ENCODE peak calls at places on chromosome X, in nine cellular contexts. B is left lung, C is astrocyte of the spinal cord, F is foreskin fibroblast, Z is AG04450, M is fibroblast of mammary gland, Y is brain microvascular endothelial cell, I is astrocyte, J is coronary artery. U is an unnamed sample.

GRCh38 chrX:23720117-23720677 is 22.9 kb downstream of the ACOT9 start:
- DNase-seq in B (no peak), C (no peak), F (no peak), Z (no peak), M (no peak), Y (no peak), I (no peak), J (no peak), U (no peak)

GRCh38 chrX:37350034-37350365 is 836 bp downstream of the PRRG1 start:
- DNase-seq in B (no peak), C (peak), F (peak), Z (no peak), M (peak), Y (no peak), I (peak), J (no peak), U (no peak)

GRCh38 chrX:131633285-131633917 is 89.5 kb downstream of the OR13H1 start:
- DNase-seq in B (no peak), C (peak), F (no peak), Z (no peak), M (peak), Y (peak), I (peak), J (no peak), U (peak)

GRCh38 chrX:262391-262909 is 18.7 kb upstream of the PLCXD1 start:
- DNase-seq in B (peak), C (no peak), F (no peak), Z (no peak), M (no peak), Y (no peak), I (no peak), J (no peak), U (no peak)

GRCh38 chrX:140132937-140133336 is 167.6 kb upstream of the CXorf66 start:
- DNase-seq in B (no peak), C (no peak), F (no peak), Z (no peak), M (no peak), Y (no peak), I (peak), J (no peak), U (no peak)

GRCh38 chrX:9700555-9700954 is 65.1 kb downstream of the GPR143 start:
- DNase-seq in B (no peak), C (no peak), F (no peak), Z (no peak), M (no peak), Y (no peak), I (no peak), J (no peak), U (no peak)

GRCh38 chrX:2360731-2361130 is 140.0 kb downstream of the DHRSX start:
- DNase-seq in B (no peak), C (no peak), F (no peak), Z (no peak), M (no peak), Y (peak), I (peak), J (no peak), U (no peak)

GRCh38 chrX:154457491-154458115 is 478 bp upstream of the PLXNA3 start:
- DNase-seq in B (peak), C (no peak), F (no peak), Z (no peak), M (no peak), Y (no peak), I (no peak), J (no peak), U (no peak)

GRCh38 chrX:133608406-133608805 is 193.1 kb upstream of the GPC4 start:
- DNase-seq in B (no peak), C (peak), F (no peak), Z (no peak), M (peak), Y (no peak), I (peak), J (no peak), U (no peak)

GRCh38 chrX:132958086-132958703 is at the start of gene HS6ST2:
- DNase-seq in B (no peak), C (no peak), F (no peak), Z (no peak), M (no peak), Y (no peak), I (no peak), J (no peak), U (no peak)

GRCh38 chrX:17161991-17162390 is 213.0 kb upstream of the NHS start:
- DNase-seq in B (no peak), C (no peak), F (no peak), Z (no peak), M (no peak), Y (no peak), I (no peak), J (no peak), U (no peak)

GRCh38 chrX:6159468-6159867 is 69.2 kb downstream of the NLGN4X start:
- DNase-seq in B (no peak), C (no peak), F (no peak), Z (no peak), M (no peak), Y (no peak), I (no peak), J (no peak), U (no peak)

GRCh38 chrX:147900349-147900748 is 11.4 kb upstream of the FMR1 start:
- DNase-seq in B (no peak), C (no peak), F (no peak), Z (no peak), M (no peak), Y (no peak), I (no peak), J (no peak), U (no peak)

GRCh38 chrX:154799554-154800348 is 5.5 kb downstream of the MPP1 start:
- DNase-seq in B (no peak), C (peak), F (no peak), Z (no peak), M (peak), Y (no peak), I (peak), J (no peak), U (no peak)

GRCh38 chrX:136953867-136954787 is 73.6 kb upstream of the RBMX start:
- DNase-seq in B (no peak), C (peak), F (peak), Z (no peak), M (peak), Y (peak), I (peak), J (no peak), U (peak)

GRCh38 chrX:69146739-69147138 is 18.5 kb downstream of the PJA1 start:
- DNase-seq in B (no peak), C (no peak), F (no peak), Z (no peak), M (no peak), Y (no peak), I (no peak), J (no peak), U (no peak)

GRCh38 chrX:13690836-13691235 is 1.9 kb downstream of the RAB9A start:
- DNase-seq in B (no peak), C (no peak), F (no peak), Z (no peak), M (peak), Y (no peak), I (no peak), J (no peak), U (no peak)

GRCh38 chrX:131747173-131747572 is 203.3 kb downstream of the OR13H1 start:
- DNase-seq in B (no peak), C (peak), F (no peak), Z (no peak), M (peak), Y (peak), I (peak), J (peak), U (no peak)

GRCh38 chrX:153339662-153340061 is 5.7 kb downstream of the ZNF275 start:
- DNase-seq in B (no peak), C (no peak), F (no peak), Z (no peak), M (no peak), Y (no peak), I (no peak), J (no peak), U (no peak)

GRCh38 chrX:23631136-23631535 is 36.2 kb upstream of the PRDX4 start:
- DNase-seq in B (no peak), C (no peak), F (no peak), Z (no peak), M (peak), Y (no peak), I (peak), J (no peak), U (no peak)

GRCh38 chrX:136199365-136199764 is 51.8 kb downstream of the MAP7D3 start:
- DNase-seq in B (no peak), C (no peak), F (no peak), Z (peak), M (peak), Y (no peak), I (peak), J (no peak), U (no peak)

GRCh38 chrX:110536788-110537187 is 178.1 kb downstream of the RTL9 start:
- DNase-seq in B (no peak), C (no peak), F (no peak), Z (no peak), M (no peak), Y (no peak), I (peak), J (no peak), U (no peak)

GRCh38 chrX:112731793-112732192 is 52.1 kb upstream of the LHFPL1 start:
- DNase-seq in B (no peak), C (peak), F (no peak), Z (no peak), M (peak), Y (no peak), I (no peak), J (no peak), U (no peak)

GRCh38 chrX:57265126-57265525 is 21.4 kb upstream of the FAAH2 start:
- DNase-seq in B (no peak), C (no peak), F (no peak), Z (no peak), M (no peak), Y (no peak), I (no peak), J (no peak), U (no peak)

GRCh38 chrX:134718329-134719317 is 60.4 kb upstream of the PLAC1 start:
- DNase-seq in B (no peak), C (peak), F (peak), Z (peak), M (peak), Y (peak), I (peak), J (no peak), U (peak)

GRCh38 chrX:18654873-18655836 is 16.8 kb downstream of the RS1 start:
- DNase-seq in B (no peak), C (peak), F (no peak), Z (no peak), M (no peak), Y (no peak), I (peak), J (no peak), U (no peak)

GRCh38 chrX:20309796-20310195 is 43.1 kb upstream of the RPS6KA3 start:
- DNase-seq in B (no peak), C (no peak), F (no peak), Z (peak), M (no peak), Y (peak), I (peak), J (no peak), U (no peak)

GRCh38 chrX:103831342-103831802 is 685 bp downstream of the RAB9B start:
- DNase-seq in B (peak), C (peak), F (no peak), Z (no peak), M (no peak), Y (no peak), I (no peak), J (no peak), U (no peak)

GRCh38 chrX:45803383-45803921 is 602.8 kb upstream of the DIPK2B start:
- DNase-seq in B (no peak), C (peak), F (peak), Z (no peak), M (peak), Y (peak), I (peak), J (no peak), U (peak)

GRCh38 chrX:77899081-77899828 is at the start of gene COX7B:
- DNase-seq in B (no peak), C (peak), F (peak), Z (peak), M (peak), Y (peak), I (peak), J (no peak), U (peak)

GRCh38 chrX:49977319-49978090 is 55.1 kb downstream of the CLCN5 start:
- DNase-seq in B (no peak), C (no peak), F (no peak), Z (no peak), M (no peak), Y (no peak), I (no peak), J (no peak), U (no peak)

GRCh38 chrX:151183912-151184565 is 7.7 kb downstream of the GPR50 start:
- DNase-seq in B (no peak), C (no peak), F (no peak), Z (no peak), M (no peak), Y (no peak), I (no peak), J (no peak), U (no peak)

GRCh38 chrX:151714367-151714766 is 1.5 kb upstream of the FATE1 start:
- DNase-seq in B (no peak), C (no peak), F (no peak), Z (no peak), M (no peak), Y (no peak), I (no peak), J (no peak), U (no peak)

GRCh38 chrX:23434356-23434884 is 99.8 kb downstream of the PTCHD1 start:
- DNase-seq in B (peak), C (peak), F (peak), Z (no peak), M (peak), Y (peak), I (peak), J (peak), U (no peak)

GRCh38 chrX:12949927-12950656 is 24.8 kb upstream of the TMSB4X start:
- DNase-seq in B (peak), C (peak), F (peak), Z (peak), M (peak), Y (peak), I (peak), J (peak), U (no peak)

DNA sequence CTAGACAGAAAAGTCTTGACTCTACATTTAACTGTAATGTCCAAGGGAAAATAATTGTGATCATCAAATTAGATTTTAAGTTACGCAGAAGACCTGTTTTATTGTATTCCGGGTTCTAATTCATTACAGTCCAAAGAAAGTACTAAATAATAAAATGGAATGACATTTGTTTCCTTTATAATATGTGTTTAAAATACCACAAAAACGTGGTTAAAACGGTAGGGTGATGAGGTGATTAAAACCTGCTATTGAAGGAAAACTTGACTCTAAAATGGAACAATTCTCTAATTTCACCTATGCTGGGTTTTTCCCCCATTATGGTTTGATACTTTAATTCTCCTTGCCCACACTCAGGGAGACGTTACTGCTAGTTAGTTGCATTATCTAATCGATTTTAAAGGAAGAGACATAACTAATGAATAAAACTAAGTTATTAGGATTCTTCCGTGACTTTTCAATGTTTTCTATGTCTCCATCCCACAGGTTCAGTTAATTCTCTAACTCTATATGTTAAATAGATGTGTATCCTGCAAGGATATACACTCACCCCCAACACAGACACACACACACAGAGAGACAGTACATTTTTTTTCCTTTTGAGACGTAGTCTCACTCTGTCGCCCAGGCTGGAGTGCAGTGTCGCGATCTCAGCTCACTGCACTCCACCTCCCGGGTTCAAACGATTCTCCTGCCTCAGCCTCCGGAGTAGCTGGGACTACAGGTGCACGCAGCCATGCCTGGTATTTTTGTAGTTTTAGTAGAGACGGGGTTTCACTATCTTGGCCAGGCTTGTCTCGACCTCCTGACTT is 80.8 kb downstream of the GK start:
- DNase-seq in B (no peak), C (no peak), F (no peak), Z (no peak), M (no peak), Y (no peak), I (no peak), J (no peak), U (no peak)
- H3K4me3 ChIP-seq in B (no peak), C (no peak), F (no peak), Z (no peak), M (no peak), Y (no peak), I (no peak), J (no peak), U (no peak)

GRCh38 chrX:28170713-28171112 is 189.5 kb upstream of the DCAF8L1 start:
- DNase-seq in B (no peak), C (no peak), F (no peak), Z (no peak), M (no peak), Y (no peak), I (no peak), J (no peak), U (no peak)
- TF ChIP-seq CTCF in B (no peak), C (no peak), F (no peak), Z (no peak), M (no peak), Y (no peak), I (no peak), J (no peak), U (no peak)

DNA sequence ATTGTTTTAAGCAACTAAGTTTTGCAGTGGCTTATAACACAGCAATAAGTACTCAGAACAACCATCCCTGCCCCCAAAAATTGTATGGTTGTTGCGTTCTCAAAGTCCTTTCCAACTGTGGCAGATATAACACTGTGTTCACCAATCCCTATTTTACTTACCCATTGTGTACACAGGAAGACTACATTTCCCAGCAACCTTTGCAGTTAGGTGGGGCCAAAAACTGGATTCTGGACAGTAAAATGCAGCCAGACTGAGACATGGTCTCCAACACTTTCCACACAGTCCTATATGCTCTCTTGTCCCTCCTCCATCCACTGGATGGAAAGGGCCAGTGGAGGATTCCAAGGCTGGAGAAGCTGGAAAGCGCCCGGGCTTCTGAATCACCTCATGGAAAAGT is 523.6 kb downstream of the BCOR start:
- DNase-seq in B (no peak), C (no peak), F (no peak), Z (no peak), M (no peak), Y (no peak), I (no peak), J (no peak), U (no peak)
- H3K4me3 ChIP-seq in B (no peak), C (no peak), F (no peak), Z (no peak), M (no peak), Y (no peak), I (no peak), J (no peak), U (no peak)

DNA sequence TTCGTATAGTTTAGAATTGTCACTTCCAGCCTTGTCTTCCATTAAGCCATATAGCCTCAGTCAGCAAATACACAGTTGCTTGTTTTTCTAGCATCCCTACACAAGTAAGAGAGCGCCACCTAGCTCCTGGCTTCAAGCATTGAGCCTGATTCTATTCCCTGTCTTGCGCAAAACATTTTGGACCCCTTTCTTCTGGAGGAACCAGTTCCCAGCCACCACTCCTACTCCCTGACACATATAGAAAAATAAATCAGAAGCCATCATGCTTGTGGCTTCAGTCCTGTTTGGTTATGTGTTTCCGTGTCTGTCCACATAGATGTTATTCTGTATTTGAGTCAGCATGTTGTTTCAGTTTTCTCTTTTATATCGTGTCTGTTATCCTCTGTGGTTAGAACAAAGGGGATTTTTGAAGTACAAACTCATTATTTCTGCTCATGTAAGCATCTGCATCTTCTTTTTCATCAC is 59.9 kb downstream of the GK start:
- DNase-seq in B (no peak), C (peak), F (peak), Z (peak), M (peak), Y (peak), I (peak), J (no peak), U (peak)
- TF ChIP-seq CTCF in B (peak), C (peak), F (peak), Z (peak), M (peak), Y (peak), I (peak), J (no peak), U (peak)